ENCODE peak calls at places on chromosome 17, in four cellular contexts. One of them, this sample, is unnamed.
A peak's percentile ranks its signal among the peaks of the same experiment; 100 is the strongest.

GRCh38 chr17:49404906-49405305 is 9.8 kb downstream of the PHB1 start:
- DNase-seq in WTC11: no peak
- DNase-seq in K562: no peak
- DNase-seq in HepG2: no peak
- DNase-seq in this sample: no peak

GRCh38 chr17:74738051-74738996 is 1.3 kb downstream of the RAB37 start:
- DNase-seq in WTC11: no peak
- DNase-seq in K562: no peak
- DNase-seq in HepG2: peak; percentile 82
- DNase-seq in this sample: no peak

GRCh38 chr17:48162946-48163506 is 55.5 kb downstream of the SNX11 start:
- DNase-seq in WTC11: no peak
- DNase-seq in K562: no peak
- DNase-seq in HepG2: peak; percentile 56
- DNase-seq in this sample: peak; percentile 43

GRCh38 chr17:71334041-71334781 is 786.6 kb upstream of the SOX9 start:
- DNase-seq in WTC11: no peak
- DNase-seq in K562: no peak
- DNase-seq in HepG2: no peak
- DNase-seq in this sample: no peak

GRCh38 chr17:6599364-6599763 is 41.1 kb downstream of the KIAA0753 start:
- DNase-seq in WTC11: no peak
- DNase-seq in K562: no peak
- DNase-seq in HepG2: no peak
- DNase-seq in this sample: peak; percentile 55

GRCh38 chr17:29291163-29291752 is 2.7 kb downstream of the NUFIP2 start:
- DNase-seq in WTC11: no peak
- DNase-seq in K562: no peak
- DNase-seq in HepG2: peak; percentile 66
- DNase-seq in this sample: peak; percentile 79

GRCh38 chr17:27153005-27153404 is 140.9 kb upstream of the WSB1 start:
- DNase-seq in WTC11: no peak
- DNase-seq in K562: no peak
- DNase-seq in HepG2: no peak
- DNase-seq in this sample: no peak

GRCh38 chr17:66403846-66404597 is 101.6 kb downstream of the PRKCA start:
- DNase-seq in WTC11: no peak
- DNase-seq in K562: no peak
- DNase-seq in HepG2: no peak
- DNase-seq in this sample: no peak

GRCh38 chr17:41689497-41690299 is 1.0 kb downstream of the EIF1 start:
- DNase-seq in WTC11: peak; percentile 30
- DNase-seq in K562: no peak
- DNase-seq in HepG2: peak; percentile 69
- DNase-seq in this sample: peak; percentile 79

GRCh38 chr17:36443777-36444176 is 42.7 kb upstream of the ZNHIT3 start:
- DNase-seq in WTC11: no peak
- DNase-seq in K562: no peak
- DNase-seq in HepG2: no peak
- DNase-seq in this sample: no peak

GRCh38 chr17:18315498-18316360 is 636 bp downstream of the SMCR8 start:
- DNase-seq in WTC11: no peak
- DNase-seq in K562: no peak
- DNase-seq in HepG2: no peak
- DNase-seq in this sample: no peak

GRCh38 chr17:57090560-57091185 is 5.6 kb downstream of the AKAP1 start:
- DNase-seq in WTC11: no peak
- DNase-seq in K562: no peak
- DNase-seq in HepG2: no peak
- DNase-seq in this sample: no peak

GRCh38 chr17:49090885-49091594 is 41.5 kb upstream of the B4GALNT2 start:
- DNase-seq in WTC11: no peak
- DNase-seq in K562: no peak
- DNase-seq in HepG2: no peak
- DNase-seq in this sample: no peak

GRCh38 chr17:19389386-19389785 is 2.4 kb upstream of the MFAP4 start:
- DNase-seq in WTC11: no peak
- DNase-seq in K562: no peak
- DNase-seq in HepG2: no peak
- DNase-seq in this sample: no peak

GRCh38 chr17:27239046-27239445 is 54.9 kb upstream of the WSB1 start:
- DNase-seq in WTC11: no peak
- DNase-seq in K562: no peak
- DNase-seq in HepG2: no peak
- DNase-seq in this sample: no peak

GRCh38 chr17:3547628-3548027 is 10.0 kb downstream of the TRPV3 start:
- DNase-seq in WTC11: no peak
- DNase-seq in K562: no peak
- DNase-seq in HepG2: no peak
- DNase-seq in this sample: no peak

GRCh38 chr17:27469256-27469655 is 13.0 kb downstream of the KSR1 start:
- DNase-seq in WTC11: no peak
- DNase-seq in K562: no peak
- DNase-seq in HepG2: no peak
- DNase-seq in this sample: no peak

GRCh38 chr17:34633351-34633750 is 54.0 kb downstream of the TMEM132E start:
- DNase-seq in WTC11: peak; percentile 65
- DNase-seq in K562: no peak
- DNase-seq in HepG2: no peak
- DNase-seq in this sample: no peak

GRCh38 chr17:62189377-62189776 is 124.3 kb upstream of the MED13 start:
- DNase-seq in WTC11: no peak
- DNase-seq in K562: no peak
- DNase-seq in HepG2: no peak
- DNase-seq in this sample: no peak

GRCh38 chr17:78675836-78676235 is 98.6 kb upstream of the DNAH17 start:
- DNase-seq in WTC11: no peak
- DNase-seq in K562: no peak
- DNase-seq in HepG2: no peak
- DNase-seq in this sample: no peak

GRCh38 chr17:44636562-44636961 is 19.7 kb upstream of the MEIOC start:
- DNase-seq in WTC11: no peak
- DNase-seq in K562: no peak
- DNase-seq in HepG2: peak; percentile 16
- DNase-seq in this sample: peak; percentile 67

GRCh38 chr17:41844971-41845370 is 7.3 kb downstream of the KLHL10 start:
- DNase-seq in WTC11: no peak
- DNase-seq in K562: no peak
- DNase-seq in HepG2: no peak
- DNase-seq in this sample: no peak

GRCh38 chr17:34236341-34236892 is 18.7 kb upstream of the CCL2 start:
- DNase-seq in WTC11: no peak
- DNase-seq in K562: no peak
- DNase-seq in HepG2: no peak
- DNase-seq in this sample: no peak

GRCh38 chr17:75077072-75077489 is 10.7 kb upstream of the SLC16A5 start:
- DNase-seq in WTC11: peak; percentile 53
- DNase-seq in K562: no peak
- DNase-seq in HepG2: peak; percentile 76
- DNase-seq in this sample: no peak

GRCh38 chr17:39018267-39019134 is 51.3 kb upstream of the FBXO47 start:
- DNase-seq in WTC11: no peak
- DNase-seq in K562: no peak
- DNase-seq in HepG2: no peak
- DNase-seq in this sample: no peak

DNA sequence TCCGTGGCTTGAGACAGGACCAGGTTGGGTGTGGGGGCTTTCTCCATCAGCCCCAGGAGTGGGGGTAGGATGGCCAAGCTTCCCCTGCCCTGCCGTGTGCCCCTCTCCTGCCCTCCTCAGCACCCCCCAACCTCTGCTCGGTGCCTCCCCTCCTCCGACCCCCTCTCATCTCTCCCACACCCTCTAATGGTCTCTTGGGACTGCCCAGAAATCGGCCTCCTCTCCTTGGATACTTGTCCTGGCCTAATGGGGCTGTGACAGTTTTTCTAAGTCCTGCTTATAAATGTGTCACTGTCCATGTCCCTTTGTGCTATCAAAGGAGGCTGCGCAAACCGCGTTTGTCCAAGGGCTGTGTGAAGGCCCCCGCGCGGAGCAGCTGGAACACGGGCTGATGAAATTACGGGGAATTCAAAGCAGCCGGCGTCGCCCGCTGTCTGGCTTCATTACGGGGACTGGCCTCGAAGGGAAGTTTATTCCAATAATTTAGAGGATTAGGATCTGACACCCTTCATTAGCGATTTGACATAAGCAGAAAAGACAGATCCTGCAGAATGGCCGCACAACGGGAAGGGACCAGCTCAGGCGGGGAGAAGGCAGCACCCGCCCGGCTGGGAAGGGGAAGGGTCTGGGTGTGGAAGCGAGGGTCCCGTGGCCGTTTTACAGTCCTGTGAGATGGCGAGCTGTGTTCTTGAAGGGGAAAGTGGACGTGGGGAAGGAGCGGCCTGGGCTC is 1.8 kb upstream of the WFIKKN2 start:
- DNase-seq in WTC11: no peak
- DNase-seq in K562: no peak
- DNase-seq in HepG2: no peak
- DNase-seq in this sample: no peak
- TF ChIP-seq HMGXB4 in WTC11: no peak
- TF ChIP-seq HMGXB4 in K562: no peak
- TF ChIP-seq HMGXB4 in HepG2: no peak
- TF ChIP-seq HMGXB4 in this sample: no peak

DNA sequence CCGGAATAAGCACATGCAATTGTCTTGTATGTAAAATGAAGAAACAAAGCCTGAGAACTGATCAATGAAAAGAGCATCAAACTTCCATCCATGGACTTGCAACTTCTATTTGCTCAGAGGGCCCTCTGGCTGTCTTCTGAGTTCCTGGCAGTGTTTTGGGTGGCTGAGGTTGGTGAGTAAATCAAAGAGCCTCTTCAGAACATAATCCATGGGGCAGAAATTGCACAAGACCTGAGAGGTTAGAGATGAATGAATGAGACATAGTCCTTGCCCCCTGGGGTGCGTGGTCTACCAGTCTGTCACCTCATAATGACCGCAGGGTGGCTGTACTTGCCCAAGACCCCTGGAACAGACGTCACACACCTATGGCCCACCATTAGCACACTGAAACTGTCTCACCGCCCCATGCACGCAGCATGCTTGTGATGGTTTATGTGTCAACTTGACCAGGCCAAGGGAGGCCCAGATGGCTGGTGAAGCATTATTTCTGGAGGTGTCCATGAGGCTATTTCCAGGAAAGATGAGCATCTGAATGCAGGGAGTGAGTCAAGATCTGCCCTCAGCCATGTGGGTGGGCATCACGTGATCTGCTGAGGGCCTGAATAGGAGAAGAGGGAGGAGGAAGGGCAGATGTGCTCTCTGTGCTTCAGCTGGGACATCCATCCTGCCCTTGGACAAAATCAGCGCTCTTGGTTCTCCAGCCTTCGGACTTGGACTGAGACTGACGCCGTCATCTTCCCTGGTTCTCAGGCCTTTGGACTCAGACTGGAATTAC is 8.3 kb downstream of the PIK3R6 start:
- DNase-seq in WTC11: no peak
- DNase-seq in K562: peak; percentile 11
- DNase-seq in HepG2: peak; percentile 18
- DNase-seq in this sample: no peak
- TF ChIP-seq HMGXB4 in WTC11: no peak
- TF ChIP-seq HMGXB4 in K562: no peak
- TF ChIP-seq HMGXB4 in HepG2: no peak
- TF ChIP-seq HMGXB4 in this sample: no peak

GRCh38 chr17:64780096-64781012 is 118.2 kb upstream of the SMURF2 start:
- DNase-seq in WTC11: peak; percentile 87
- DNase-seq in K562: no peak
- DNase-seq in HepG2: no peak
- DNase-seq in this sample: peak; percentile 62
- TF ChIP-seq HMGXB4 in WTC11: no peak
- TF ChIP-seq HMGXB4 in K562: no peak
- TF ChIP-seq HMGXB4 in HepG2: no peak
- TF ChIP-seq HMGXB4 in this sample: no peak

GRCh38 chr17:46785696-46786095 is 32.8 kb downstream of the WNT3 start:
- DNase-seq in WTC11: no peak
- DNase-seq in K562: peak; percentile 58
- DNase-seq in HepG2: no peak
- DNase-seq in this sample: no peak
- TF ChIP-seq HMGXB4 in WTC11: no peak
- TF ChIP-seq HMGXB4 in K562: no peak
- TF ChIP-seq HMGXB4 in HepG2: no peak
- TF ChIP-seq HMGXB4 in this sample: no peak

GRCh38 chr17:69870091-69870530 is 204.9 kb upstream of the KCNJ16 start:
- DNase-seq in WTC11: no peak
- DNase-seq in K562: no peak
- DNase-seq in HepG2: no peak
- DNase-seq in this sample: no peak
- TF ChIP-seq HMGXB4 in WTC11: no peak
- TF ChIP-seq HMGXB4 in K562: no peak
- TF ChIP-seq HMGXB4 in HepG2: no peak
- TF ChIP-seq HMGXB4 in this sample: no peak

DNA sequence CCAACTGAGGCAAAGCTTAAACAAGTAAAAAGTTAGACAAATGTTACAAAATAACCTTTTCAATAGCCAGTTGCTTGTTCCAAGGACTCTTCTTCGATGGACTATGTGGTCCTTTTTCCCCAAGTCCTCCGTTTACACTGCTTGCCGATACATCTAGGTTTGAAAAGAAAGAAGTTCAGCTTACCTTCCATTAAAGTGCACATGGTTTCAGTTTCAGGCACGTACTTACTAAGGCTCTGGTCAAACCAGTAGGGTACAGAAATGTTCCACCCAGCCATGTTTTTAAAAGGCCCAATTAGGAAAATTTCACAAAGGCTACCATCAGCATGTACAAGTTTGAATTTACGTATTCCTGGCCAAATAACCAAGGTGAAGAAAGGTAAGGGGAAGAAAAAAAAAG is 2.1 kb downstream of the SRSF2 start:
- DNase-seq in WTC11: no peak
- DNase-seq in K562: no peak
- DNase-seq in HepG2: peak; percentile 54
- DNase-seq in this sample: no peak
- TF ChIP-seq HMGXB4 in WTC11: no peak
- TF ChIP-seq HMGXB4 in K562: no peak
- TF ChIP-seq HMGXB4 in HepG2: no peak
- TF ChIP-seq HMGXB4 in this sample: no peak

GRCh38 chr17:15262291-15263205 is 2.6 kb downstream of the PMP22 start:
- DNase-seq in WTC11: peak; percentile 57
- DNase-seq in K562: peak; percentile 80
- DNase-seq in HepG2: no peak
- DNase-seq in this sample: peak; percentile 98
- TF ChIP-seq HMGXB4 in WTC11: no peak
- TF ChIP-seq HMGXB4 in K562: no peak
- TF ChIP-seq HMGXB4 in HepG2: no peak
- TF ChIP-seq HMGXB4 in this sample: no peak

GRCh38 chr17:9484789-9485188 is 90.8 kb downstream of the STX8 start:
- DNase-seq in WTC11: no peak
- DNase-seq in K562: no peak
- DNase-seq in HepG2: no peak
- DNase-seq in this sample: no peak
- TF ChIP-seq HMGXB4 in WTC11: no peak
- TF ChIP-seq HMGXB4 in K562: no peak
- TF ChIP-seq HMGXB4 in HepG2: no peak
- TF ChIP-seq HMGXB4 in this sample: no peak

This sample was measured in A549.